ENCODE peak calls at places on chromosomes 16 and 17, in seven cellular contexts. One of them, this sample, is unnamed.

GRCh38 chr16:2386990-2387389 is 42.3 kb upstream of the CCNF start:
- DNase-seq in effector memory CD4-positive, alpha-beta T cell: no peak
- DNase-seq in gastrocnemius medialis: no peak
- DNase-seq in ovary: no peak
- DNase-seq in heart left ventricle: no peak
- DNase-seq in hepatocyte: no peak
- DNase-seq in endothelial cell of umbilical vein: no peak
- DNase-seq in this sample: no peak

GRCh38 chr17:72602517-72603345 is 481.9 kb downstream of the SOX9 start:
- DNase-seq in effector memory CD4-positive, alpha-beta T cell: no peak
- DNase-seq in gastrocnemius medialis: no peak
- DNase-seq in ovary: no peak
- DNase-seq in heart left ventricle: no peak
- DNase-seq in hepatocyte: no peak
- DNase-seq in endothelial cell of umbilical vein: no peak
- DNase-seq in this sample: peak; percentile 40

GRCh38 chr16:84396537-84397008 is 28.2 kb downstream of the ATP2C2 start:
- DNase-seq in effector memory CD4-positive, alpha-beta T cell: no peak
- DNase-seq in gastrocnemius medialis: no peak
- DNase-seq in ovary: no peak
- DNase-seq in heart left ventricle: no peak
- DNase-seq in hepatocyte: peak; percentile 73
- DNase-seq in endothelial cell of umbilical vein: no peak
- DNase-seq in this sample: no peak

GRCh38 chr17:1947743-1948516 is 77.2 kb downstream of the RTN4RL1 start:
- DNase-seq in effector memory CD4-positive, alpha-beta T cell: no peak
- DNase-seq in gastrocnemius medialis: no peak
- DNase-seq in ovary: no peak
- DNase-seq in heart left ventricle: no peak
- DNase-seq in hepatocyte: peak; percentile 37
- DNase-seq in endothelial cell of umbilical vein: no peak
- DNase-seq in this sample: no peak

GRCh38 chr16:29898135-29898534 is 1.2 kb downstream of the SEZ6L2 start:
- DNase-seq in effector memory CD4-positive, alpha-beta T cell: no peak
- DNase-seq in gastrocnemius medialis: no peak
- DNase-seq in ovary: no peak
- DNase-seq in heart left ventricle: no peak
- DNase-seq in hepatocyte: no peak
- DNase-seq in endothelial cell of umbilical vein: no peak
- DNase-seq in this sample: no peak

GRCh38 chr17:2755941-2756724 is 6.7 kb upstream of the CCDC92B start:
- DNase-seq in effector memory CD4-positive, alpha-beta T cell: no peak
- DNase-seq in gastrocnemius medialis: no peak
- DNase-seq in ovary: no peak
- DNase-seq in heart left ventricle: no peak
- DNase-seq in hepatocyte: peak; percentile 37
- DNase-seq in endothelial cell of umbilical vein: no peak
- DNase-seq in this sample: peak; percentile 25

GRCh38 chr16:10647721-10648296 is 46.9 kb downstream of the TEKT5 start:
- DNase-seq in effector memory CD4-positive, alpha-beta T cell: no peak
- DNase-seq in gastrocnemius medialis: no peak
- DNase-seq in ovary: no peak
- DNase-seq in heart left ventricle: no peak
- DNase-seq in hepatocyte: no peak
- DNase-seq in endothelial cell of umbilical vein: no peak
- DNase-seq in this sample: no peak

GRCh38 chr17:48723555-48724239 is 712 bp downstream of the PRAC2 start:
- DNase-seq in effector memory CD4-positive, alpha-beta T cell: no peak
- DNase-seq in gastrocnemius medialis: no peak
- DNase-seq in ovary: no peak
- DNase-seq in heart left ventricle: no peak
- DNase-seq in hepatocyte: no peak
- DNase-seq in endothelial cell of umbilical vein: no peak
- DNase-seq in this sample: no peak

GRCh38 chr17:50090971-50091950 is 3.9 kb upstream of the PDK2 start:
- DNase-seq in effector memory CD4-positive, alpha-beta T cell: no peak
- DNase-seq in gastrocnemius medialis: no peak
- DNase-seq in ovary: no peak
- DNase-seq in heart left ventricle: no peak
- DNase-seq in hepatocyte: no peak
- DNase-seq in endothelial cell of umbilical vein: no peak
- DNase-seq in this sample: no peak

GRCh38 chr16:54374136-54374535 is 87.5 kb upstream of the IRX3 start:
- DNase-seq in effector memory CD4-positive, alpha-beta T cell: no peak
- DNase-seq in gastrocnemius medialis: no peak
- DNase-seq in ovary: no peak
- DNase-seq in heart left ventricle: no peak
- DNase-seq in hepatocyte: no peak
- DNase-seq in endothelial cell of umbilical vein: no peak
- DNase-seq in this sample: no peak

GRCh38 chr17:69335018-69335417 is 8.1 kb upstream of the ABCA5 start:
- DNase-seq in effector memory CD4-positive, alpha-beta T cell: no peak
- DNase-seq in gastrocnemius medialis: no peak
- DNase-seq in ovary: no peak
- DNase-seq in heart left ventricle: no peak
- DNase-seq in hepatocyte: peak; percentile 43
- DNase-seq in endothelial cell of umbilical vein: peak; percentile 46
- DNase-seq in this sample: no peak

GRCh38 chr17:9837551-9838471 is 12.1 kb downstream of the GLP2R start:
- DNase-seq in effector memory CD4-positive, alpha-beta T cell: no peak
- DNase-seq in gastrocnemius medialis: peak; percentile 58
- DNase-seq in ovary: peak; percentile 62
- DNase-seq in heart left ventricle: peak; percentile 72
- DNase-seq in hepatocyte: peak; percentile 38
- DNase-seq in endothelial cell of umbilical vein: no peak
- DNase-seq in this sample: peak; percentile 32

GRCh38 chr16:20348365-20349185 is 3.9 kb downstream of the UMOD start:
- DNase-seq in effector memory CD4-positive, alpha-beta T cell: no peak
- DNase-seq in gastrocnemius medialis: no peak
- DNase-seq in ovary: no peak
- DNase-seq in heart left ventricle: no peak
- DNase-seq in hepatocyte: no peak
- DNase-seq in endothelial cell of umbilical vein: no peak
- DNase-seq in this sample: peak; percentile 72

GRCh38 chr17:48997827-48998556 is 807 bp downstream of the IGF2BP1 start:
- DNase-seq in effector memory CD4-positive, alpha-beta T cell: no peak
- DNase-seq in gastrocnemius medialis: no peak
- DNase-seq in ovary: no peak
- DNase-seq in heart left ventricle: no peak
- DNase-seq in hepatocyte: peak; percentile 58
- DNase-seq in endothelial cell of umbilical vein: peak; percentile 35
- DNase-seq in this sample: no peak

GRCh38 chr16:67862623-67863583 is 9.9 kb upstream of the EDC4 start:
- DNase-seq in effector memory CD4-positive, alpha-beta T cell: no peak
- DNase-seq in gastrocnemius medialis: peak; percentile 95
- DNase-seq in ovary: no peak
- DNase-seq in heart left ventricle: peak; percentile 92
- DNase-seq in hepatocyte: no peak
- DNase-seq in endothelial cell of umbilical vein: no peak
- DNase-seq in this sample: peak; percentile 44

DNA sequence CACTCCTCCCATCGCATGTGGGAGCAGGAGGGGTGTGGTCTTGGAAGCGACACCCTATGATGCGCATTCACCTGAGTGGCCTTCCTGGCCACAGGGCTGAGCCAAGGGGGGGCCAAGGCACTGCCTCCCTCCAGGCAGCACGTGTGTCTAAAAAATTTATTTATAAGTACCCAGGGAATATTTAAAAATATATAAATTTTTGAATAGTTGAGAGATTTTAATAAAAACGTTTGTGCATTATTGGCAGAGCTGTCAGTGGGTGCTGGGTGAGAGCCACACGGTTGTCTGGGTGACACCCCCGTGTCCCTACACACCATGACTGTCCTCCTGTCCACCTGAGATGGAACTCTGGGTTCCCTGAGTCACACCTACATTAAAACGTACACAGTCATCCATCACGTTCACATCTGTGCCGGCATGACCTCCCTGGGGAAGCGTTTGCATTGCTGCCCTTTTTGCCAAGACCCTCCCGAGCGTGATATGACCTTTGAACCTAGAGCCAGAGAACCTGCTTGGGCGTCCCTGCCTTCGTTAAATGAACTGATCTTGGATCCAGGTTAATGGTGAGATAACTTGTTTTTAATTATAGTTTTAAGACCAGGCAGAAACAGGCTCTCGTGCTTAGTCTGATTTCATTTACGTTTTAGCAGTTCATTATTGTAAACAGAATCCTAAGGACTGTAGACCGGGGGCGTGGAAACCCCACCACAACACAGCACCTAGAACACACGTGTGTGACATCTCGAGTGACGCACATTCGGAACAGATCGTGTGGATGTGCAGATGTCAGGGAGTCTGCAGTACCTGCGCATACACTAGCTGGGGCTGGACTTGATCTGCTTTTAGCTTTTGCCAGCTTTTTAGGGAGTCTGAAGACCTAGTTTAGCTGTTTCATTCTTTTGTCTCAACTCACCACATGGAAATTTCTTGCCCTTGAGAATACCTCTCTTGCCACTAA is 192.8 kb upstream of the CHMP6 start:
- DNase-seq in effector memory CD4-positive, alpha-beta T cell: no peak
- DNase-seq in gastrocnemius medialis: peak; percentile 7
- DNase-seq in ovary: no peak
- DNase-seq in heart left ventricle: no peak
- DNase-seq in hepatocyte: no peak
- DNase-seq in endothelial cell of umbilical vein: no peak
- DNase-seq in this sample: no peak
- H3K27ac ChIP-seq in effector memory CD4-positive, alpha-beta T cell: no peak overlapping the region
- H3K27ac ChIP-seq in gastrocnemius medialis: no peak overlapping the region
- H3K27ac ChIP-seq in ovary: no peak overlapping the region
- H3K27ac ChIP-seq in heart left ventricle: no peak overlapping the region
- H3K27ac ChIP-seq in hepatocyte: no peak overlapping the region
- H3K27ac ChIP-seq in endothelial cell of umbilical vein: no peak overlapping the region
- H3K27ac ChIP-seq in this sample: no peak overlapping the region

DNA sequence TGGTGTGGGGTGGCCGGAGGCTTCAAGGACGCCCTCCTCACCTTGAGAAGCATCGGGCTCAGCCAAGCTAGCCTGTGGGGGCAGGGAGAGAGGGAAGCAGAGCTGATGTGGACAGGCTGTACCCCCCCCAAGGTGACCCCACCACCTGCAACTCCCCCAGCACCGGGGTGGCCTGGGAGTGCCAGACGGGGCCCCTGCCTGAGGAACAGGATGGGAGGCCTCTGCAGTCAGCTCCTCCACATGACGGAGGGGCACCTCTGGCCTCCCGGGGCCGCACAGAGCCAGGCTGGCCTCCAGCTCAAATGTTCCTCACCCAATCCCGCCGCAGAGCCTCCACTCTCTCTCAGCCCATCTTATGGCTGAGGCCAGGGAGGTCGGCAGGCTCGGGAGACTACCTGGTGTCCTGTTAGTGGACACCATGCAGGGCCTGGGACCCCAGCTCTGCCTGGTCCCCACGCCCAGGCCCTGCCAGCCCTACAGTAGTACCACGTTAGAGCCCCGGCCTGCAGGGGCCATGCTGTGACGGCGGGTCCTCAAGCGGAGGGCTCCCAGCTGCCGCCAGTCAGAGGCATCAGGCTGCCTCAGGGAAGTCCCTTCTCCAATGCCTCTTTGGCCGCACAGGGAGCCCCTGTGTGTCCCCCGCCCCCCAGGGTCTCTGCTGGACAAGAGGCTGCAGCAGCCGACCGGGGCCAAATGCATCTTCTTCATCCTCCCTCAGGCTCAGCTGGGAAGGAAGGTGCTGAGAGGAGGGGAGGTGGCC is 19.5 kb upstream of the SLC38A10 start:
- DNase-seq in effector memory CD4-positive, alpha-beta T cell: no peak
- DNase-seq in gastrocnemius medialis: no peak
- DNase-seq in ovary: peak; percentile 78
- DNase-seq in heart left ventricle: no peak
- DNase-seq in hepatocyte: no peak
- DNase-seq in endothelial cell of umbilical vein: no peak
- DNase-seq in this sample: no peak
- H3K4me3 ChIP-seq in effector memory CD4-positive, alpha-beta T cell: no peak overlapping the region
- H3K4me3 ChIP-seq in gastrocnemius medialis: no peak overlapping the region
- H3K4me3 ChIP-seq in ovary: no peak overlapping the region
- H3K4me3 ChIP-seq in heart left ventricle: no peak overlapping the region
- H3K4me3 ChIP-seq in hepatocyte: no peak overlapping the region
- H3K4me3 ChIP-seq in endothelial cell of umbilical vein: no peak overlapping the region
- H3K4me3 ChIP-seq in this sample: no peak overlapping the region

GRCh38 chr17:79833744-79834574 is 5.3 kb downstream of the CBX4 start:
- DNase-seq in effector memory CD4-positive, alpha-beta T cell: no peak
- DNase-seq in gastrocnemius medialis: no peak
- DNase-seq in ovary: peak; percentile 43
- DNase-seq in heart left ventricle: no peak
- DNase-seq in hepatocyte: no peak
- DNase-seq in endothelial cell of umbilical vein: no peak
- DNase-seq in this sample: no peak
- H3K27me3 ChIP-seq in effector memory CD4-positive, alpha-beta T cell: no peaks in the 10 kb centered on the region
- H3K27me3 ChIP-seq in gastrocnemius medialis: peaks cover 17% of the 10 kb centered on the region
- H3K27me3 ChIP-seq in ovary: no peaks in the 10 kb centered on the region
- H3K27me3 ChIP-seq in heart left ventricle: no peaks in the 10 kb centered on the region
- H3K27me3 ChIP-seq in hepatocyte: no peaks in the 10 kb centered on the region
- H3K27me3 ChIP-seq in endothelial cell of umbilical vein: no peaks in the 10 kb centered on the region
- H3K27me3 ChIP-seq in this sample: no peaks in the 10 kb centered on the region

GRCh38 chr17:81400154-81400938 is 5.1 kb downstream of the BAHCC1 start:
- DNase-seq in effector memory CD4-positive, alpha-beta T cell: no peak
- DNase-seq in gastrocnemius medialis: peak; percentile 62
- DNase-seq in ovary: peak; percentile 75
- DNase-seq in heart left ventricle: peak; percentile 71
- DNase-seq in hepatocyte: no peak
- DNase-seq in endothelial cell of umbilical vein: peak; percentile 67
- DNase-seq in this sample: peak; percentile 65

GRCh38 chr17:81397314-81398169 is 2.3 kb downstream of the BAHCC1 start:
- DNase-seq in effector memory CD4-positive, alpha-beta T cell: no peak
- DNase-seq in gastrocnemius medialis: no peak
- DNase-seq in ovary: no peak
- DNase-seq in heart left ventricle: no peak
- DNase-seq in hepatocyte: peak; percentile 84
- DNase-seq in endothelial cell of umbilical vein: peak; percentile 65
- DNase-seq in this sample: peak; percentile 60

GRCh38 chr17:81398170-81398854 is 3.1 kb downstream of the BAHCC1 start:
- DNase-seq in effector memory CD4-positive, alpha-beta T cell: no peak
- DNase-seq in gastrocnemius medialis: no peak
- DNase-seq in ovary: no peak
- DNase-seq in heart left ventricle: peak; percentile 61
- DNase-seq in hepatocyte: peak; percentile 76
- DNase-seq in endothelial cell of umbilical vein: peak; percentile 51
- DNase-seq in this sample: no peak

GRCh38 chr17:81399481-81400153 is 4.4 kb downstream of the BAHCC1 start:
- DNase-seq in effector memory CD4-positive, alpha-beta T cell: no peak
- DNase-seq in gastrocnemius medialis: no peak
- DNase-seq in ovary: no peak
- DNase-seq in heart left ventricle: peak; percentile 63
- DNase-seq in hepatocyte: no peak
- DNase-seq in endothelial cell of umbilical vein: no peak
- DNase-seq in this sample: peak; percentile 48

DNA sequence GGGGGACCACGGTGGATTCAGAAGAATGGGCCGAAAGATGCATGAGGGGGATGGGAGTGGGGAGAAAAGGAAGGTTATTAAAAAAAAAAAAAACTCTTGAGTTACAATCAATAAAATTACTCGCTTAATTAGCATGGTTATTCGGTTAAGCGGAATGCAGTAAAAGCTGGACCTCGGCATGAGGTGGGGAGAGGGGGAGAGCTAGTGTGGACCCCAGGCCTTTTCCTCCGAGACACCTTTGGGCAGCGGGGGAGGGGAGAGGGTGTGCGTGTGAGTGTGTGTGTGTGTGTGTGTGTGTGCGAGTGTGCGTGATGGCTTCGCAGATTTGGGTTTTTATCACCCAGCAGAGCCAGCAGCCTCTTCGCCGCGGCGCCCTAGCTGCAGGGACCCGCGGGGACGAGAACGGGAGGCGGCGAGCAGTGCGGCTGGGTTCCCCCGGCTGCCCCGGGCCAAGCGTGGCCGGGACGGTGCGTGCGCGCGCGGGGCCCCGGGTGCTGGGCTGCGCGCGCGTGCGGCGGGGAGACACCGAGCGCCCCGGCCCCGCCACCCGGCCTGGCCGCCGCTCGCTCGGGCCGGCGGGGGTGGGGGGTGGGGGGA is 3.7 kb downstream of the BAHCC1 start:
- DNase-seq in effector memory CD4-positive, alpha-beta T cell: no peak
- DNase-seq in gastrocnemius medialis: no peak
- DNase-seq in ovary: no peak
- DNase-seq in heart left ventricle: no peak
- DNase-seq in hepatocyte: no peak
- DNase-seq in endothelial cell of umbilical vein: peak; percentile 39
- DNase-seq in this sample: no peak
- H3K27ac ChIP-seq in effector memory CD4-positive, alpha-beta T cell: no peak overlapping the region
- H3K27ac ChIP-seq in gastrocnemius medialis: peak overlapping the region; percentile 99
- H3K27ac ChIP-seq in ovary: peak overlapping the region; percentile 85
- H3K27ac ChIP-seq in heart left ventricle: peak overlapping the region; percentile 91
- H3K27ac ChIP-seq in hepatocyte: peak overlapping the region; percentile 96
- H3K27ac ChIP-seq in endothelial cell of umbilical vein: peak overlapping the region; percentile 85
- H3K27ac ChIP-seq in this sample: peak overlapping the region; percentile 93

This sample was measured in body of pancreas.